ENCODE peak calls at places on chromosomes 7 and 10, in ten cellular contexts. Q is astrocyte of the cerebellum; V is kidney glomerular epithelial cell; W is NCI-H1092; S is pons; T is left ventricle myocardium inferior; I is stimulated activated CD4-positive, alpha-beta T cell treated with anti-CD3 and anti-CD28 coated beads, Interleukin-15, amount 100 ng/mL, for 24 hours; U is amygdala; R is stimulated activated CD8-positive, alpha-beta memory T cell treated with anti-CD3 and anti-CD28 coated beads, Interleukin-7, amount 100 ng/mL, for 1 hour; O is neural crest cell. X is an unnamed sample.
A peak's percentile ranks its signal among the peaks of the same experiment; 100 is the strongest.

GRCh38 chr7:6057316-6058128 is 26.3 kb downstream of the ANKRD61 start:
- DNase-seq in U (no peak), I (no peak), W (no peak), R (no peak), T (no peak), S (no peak), O (no peak), Q (no peak), V (no peak), X (no peak)

GRCh38 chr7:131034166-131034881 is 293.4 kb upstream of the MKLN1 start:
- DNase-seq in S (peak; percentile 59), Q (no peak), I (no peak), U (peak; percentile 30), R (no peak), V (no peak), W (no peak), O (no peak), T (no peak), X (no peak)

GRCh38 chr10:31583358-31583757 is 264.3 kb downstream of the ZEB1 start:
- DNase-seq in I (no peak), W (no peak), T (no peak), R (no peak), U (no peak), V (no peak), S (no peak), O (no peak), Q (no peak), X (no peak)

GRCh38 chr10:100518761-100519241 is 860 bp downstream of the SEC31B start:
- DNase-seq in Q (peak; percentile 40), U (peak; percentile 15), W (no peak), V (peak; percentile 37), T (peak; percentile 30), R (peak; percentile 36), O (peak; percentile 83), S (peak; percentile 87), I (peak; percentile 71), X (peak; percentile 74)

GRCh38 chr7:115825736-115826135 is 204.8 kb downstream of the TFEC start:
- DNase-seq in T (no peak), R (no peak), V (no peak), W (no peak), O (no peak), U (no peak), Q (no peak), S (no peak), I (no peak), X (no peak)

GRCh38 chr10:114118514-114118913 is 55.5 kb downstream of the CCDC186 start:
- DNase-seq in R (no peak), W (no peak), I (no peak), Q (no peak), O (no peak), U (no peak), V (no peak), T (no peak), S (no peak), X (no peak)

GRCh38 chr10:42969147-42969546 is 107.7 kb upstream of the RET start:
- DNase-seq in I (no peak), Q (no peak), R (no peak), W (no peak), T (no peak), O (no peak), V (no peak), S (no peak), U (no peak), X (no peak)

GRCh38 chr10:130179640-130180039 is 43.4 kb downstream of the GLRX3 start:
- DNase-seq in U (no peak), W (no peak), T (no peak), S (peak; percentile 87), I (peak; percentile 41), Q (peak; percentile 77), V (peak; percentile 44), R (no peak), O (no peak), X (peak; percentile 34)

GRCh38 chr7:74512762-74513161 is 59.1 kb downstream of the GTF2IRD1 start:
- DNase-seq in W (no peak), I (no peak), S (no peak), V (no peak), O (no peak), R (no peak), U (no peak), Q (no peak), T (no peak), X (no peak)

GRCh38 chr10:72088879-72089585 is 681 bp upstream of the SPOCK2 start:
- DNase-seq in S (no peak), V (no peak), R (no peak), T (peak; percentile 62), I (peak; percentile 68), W (peak; percentile 24), O (no peak), U (no peak), Q (no peak), X (peak; percentile 39)

GRCh38 chr7:18445916-18446520 is 49.5 kb upstream of the HDAC9 start:
- DNase-seq in T (no peak), I (no peak), S (no peak), Q (no peak), U (no peak), W (no peak), V (no peak), O (no peak), R (no peak), X (no peak)

GRCh38 chr7:17532861-17533404 is 234.5 kb downstream of the AHR start:
- DNase-seq in O (no peak), Q (no peak), R (no peak), I (no peak), S (no peak), V (peak; percentile 88), U (no peak), W (no peak), T (no peak), X (no peak)

GRCh38 chr10:103507235-103508191 is 14.0 kb downstream of the NEURL1 start:
- DNase-seq in O (no peak), W (no peak), S (no peak), I (no peak), V (no peak), R (no peak), U (no peak), T (no peak), Q (no peak), X (peak; percentile 64)

GRCh38 chr10:100744980-100745881 is at the start of gene PAX2:
- DNase-seq in Q (no peak), O (no peak), T (no peak), U (no peak), S (no peak), W (no peak), I (no peak), V (peak; percentile 84), R (no peak), X (no peak)

GRCh38 chr10:116113721-116114501 is 159.1 kb downstream of the GFRA1 start:
- DNase-seq in S (no peak), R (no peak), V (no peak), I (no peak), U (peak; percentile 21), T (no peak), W (no peak), O (no peak), Q (no peak), X (no peak)

GRCh38 chr10:80509403-80510161 is 28.1 kb upstream of the SH2D4B start:
- DNase-seq in V (peak; percentile 94), T (peak; percentile 43), S (no peak), O (no peak), R (no peak), U (no peak), Q (peak; percentile 24), W (no peak), I (no peak), X (no peak)

GRCh38 chr7:69588773-69589172 is 9.5 kb upstream of the AUTS2 start:
- DNase-seq in R (no peak), Q (no peak), O (no peak), T (no peak), I (no peak), U (no peak), V (no peak), S (peak; percentile 98), W (no peak), X (no peak)

GRCh38 chr10:126242352-126243260 is 145.7 kb downstream of the ADAM12 start:
- DNase-seq in W (peak; percentile 65), V (no peak), O (no peak), S (peak; percentile 59), I (no peak), R (no peak), U (peak; percentile 47), T (peak; percentile 69), Q (no peak), X (peak; percentile 73)

GRCh38 chr7:35398518-35398917 is 144.6 kb upstream of the TBX20 start:
- DNase-seq in R (no peak), S (no peak), T (no peak), W (no peak), V (no peak), Q (no peak), U (no peak), O (no peak), I (no peak), X (no peak)

GRCh38 chr10:86960003-86960862 is 1.8 kb downstream of the SNCG start:
- DNase-seq in T (peak; percentile 39), U (no peak), R (no peak), S (no peak), I (peak; percentile 57), W (no peak), V (peak; percentile 17), O (peak; percentile 48), Q (no peak), X (peak; percentile 41)

GRCh38 chr7:155169081-155169480 is 99.0 kb downstream of the HTR5A start:
- DNase-seq in W (no peak), O (no peak), S (no peak), I (no peak), U (no peak), Q (no peak), R (no peak), T (no peak), V (no peak), X (no peak)